ENCODE peak calls at places on chromosome 12, in eight cellular contexts. One of them, this sample, is unnamed.
A peak's percentile ranks its signal among the peaks of the same experiment; 100 is the strongest.

GRCh38 chr12:111438501-111438900 is 32.8 kb downstream of the SH2B3 start:
- DNase-seq in PC-3: peak; percentile 23
- DNase-seq in fibroblast of lung: peak; percentile 25
- DNase-seq in CD8-positive, alpha-beta memory T cell: peak; percentile 79
- DNase-seq in HCT116: no peak
- DNase-seq in Peyer's patch: no peak
- DNase-seq in IMR-90: peak; percentile 51
- DNase-seq in brain microvascular endothelial cell: peak; percentile 68
- DNase-seq in this sample: no peak

GRCh38 chr12:19431407-19432308 is 7.6 kb upstream of the AEBP2 start:
- DNase-seq in IMR-90: peak; percentile 88
- DNase-seq in HCT116: no peak
- DNase-seq in PC-3: peak; percentile 21
- DNase-seq in brain microvascular endothelial cell: peak; percentile 71
- DNase-seq in Peyer's patch: no peak
- DNase-seq in CD8-positive, alpha-beta memory T cell: no peak
- DNase-seq in fibroblast of lung: peak; percentile 70
- DNase-seq in this sample: peak; percentile 73

GRCh38 chr12:88579572-88579940 is 715 bp downstream of the KITLG start:
- DNase-seq in HCT116: no peak
- DNase-seq in PC-3: peak; percentile 49
- DNase-seq in IMR-90: no peak
- DNase-seq in fibroblast of lung: no peak
- DNase-seq in CD8-positive, alpha-beta memory T cell: no peak
- DNase-seq in Peyer's patch: peak; percentile 72
- DNase-seq in brain microvascular endothelial cell: peak; percentile 13
- DNase-seq in this sample: no peak

GRCh38 chr12:115396567-115396966 is 712.6 kb upstream of the TBX3 start:
- DNase-seq in fibroblast of lung: no peak
- DNase-seq in PC-3: no peak
- DNase-seq in brain microvascular endothelial cell: no peak
- DNase-seq in IMR-90: no peak
- DNase-seq in CD8-positive, alpha-beta memory T cell: no peak
- DNase-seq in HCT116: no peak
- DNase-seq in Peyer's patch: no peak
- DNase-seq in this sample: no peak

GRCh38 chr12:117968826-117969659 is at the start of gene KSR2:
- DNase-seq in IMR-90: no peak
- DNase-seq in HCT116: peak; percentile 81
- DNase-seq in PC-3: peak; percentile 92
- DNase-seq in fibroblast of lung: no peak
- DNase-seq in brain microvascular endothelial cell: peak; percentile 9
- DNase-seq in CD8-positive, alpha-beta memory T cell: no peak
- DNase-seq in Peyer's patch: peak; percentile 81
- DNase-seq in this sample: no peak

GRCh38 chr12:54227376-54227775 is 38.6 kb upstream of the SMUG1 start:
- DNase-seq in CD8-positive, alpha-beta memory T cell: no peak
- DNase-seq in IMR-90: no peak
- DNase-seq in HCT116: no peak
- DNase-seq in PC-3: no peak
- DNase-seq in fibroblast of lung: no peak
- DNase-seq in brain microvascular endothelial cell: no peak
- DNase-seq in Peyer's patch: no peak
- DNase-seq in this sample: no peak

GRCh38 chr12:130338794-130339601 is 1.3 kb downstream of the PIWIL1 start:
- DNase-seq in fibroblast of lung: no peak
- DNase-seq in brain microvascular endothelial cell: no peak
- DNase-seq in IMR-90: no peak
- DNase-seq in HCT116: no peak
- DNase-seq in PC-3: no peak
- DNase-seq in CD8-positive, alpha-beta memory T cell: no peak
- DNase-seq in Peyer's patch: no peak
- DNase-seq in this sample: no peak

GRCh38 chr12:9651265-9651729 is 18.2 kb upstream of the CLEC2D start:
- DNase-seq in Peyer's patch: no peak
- DNase-seq in CD8-positive, alpha-beta memory T cell: peak; percentile 56
- DNase-seq in fibroblast of lung: peak; percentile 33
- DNase-seq in brain microvascular endothelial cell: peak; percentile 43
- DNase-seq in HCT116: no peak
- DNase-seq in IMR-90: peak; percentile 67
- DNase-seq in PC-3: peak; percentile 31
- DNase-seq in this sample: peak; percentile 70

DNA sequence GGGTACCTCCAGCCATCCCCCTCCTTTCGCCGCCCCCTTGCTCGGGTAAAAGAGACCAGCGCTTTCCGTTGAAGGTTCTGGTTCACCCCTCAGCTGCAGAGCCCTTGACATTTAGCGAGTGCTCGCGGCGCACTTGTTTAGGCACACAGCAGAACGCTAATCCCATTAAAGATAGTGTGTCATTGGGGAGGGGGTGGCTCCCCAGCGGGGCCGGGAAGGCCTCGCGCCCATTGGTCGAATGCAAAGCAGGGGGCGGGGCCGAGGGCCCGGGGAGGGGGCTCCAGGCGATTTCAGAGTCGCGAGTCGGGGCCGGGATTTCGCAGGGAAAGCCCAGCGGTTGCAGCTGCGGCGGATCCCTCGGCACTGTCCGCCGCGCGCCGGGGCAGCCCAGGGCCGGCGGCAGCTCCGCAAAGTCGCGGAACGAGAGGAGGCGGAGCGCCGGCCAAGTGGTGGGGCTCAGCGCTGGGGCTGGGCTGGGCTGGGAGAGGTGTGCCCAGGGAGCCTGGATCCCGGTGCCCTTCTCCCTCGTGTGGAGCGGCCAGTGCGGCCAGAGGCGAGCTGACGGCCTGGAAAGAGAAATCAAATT is 122.9 kb downstream of the TSPAN9 start:
- DNase-seq in CD8-positive, alpha-beta memory T cell: no peak
- DNase-seq in fibroblast of lung: peak; percentile 50
- DNase-seq in HCT116: no peak
- DNase-seq in IMR-90: peak; percentile 65
- DNase-seq in PC-3: peak; percentile 30
- DNase-seq in Peyer's patch: peak; percentile 55
- DNase-seq in brain microvascular endothelial cell: peak; percentile 43
- DNase-seq in this sample: no peak
- H3K4me3 ChIP-seq in CD8-positive, alpha-beta memory T cell: no peak overlapping the region
- H3K4me3 ChIP-seq in fibroblast of lung: peak overlapping the region; percentile 52
- H3K4me3 ChIP-seq in HCT116: no peak overlapping the region
- H3K4me3 ChIP-seq in IMR-90: peak overlapping the region; percentile 51
- H3K4me3 ChIP-seq in PC-3: peak overlapping the region; percentile 70
- H3K4me3 ChIP-seq in Peyer's patch: peak overlapping the region; percentile 55
- H3K4me3 ChIP-seq in brain microvascular endothelial cell: peak overlapping the region; percentile 57
- H3K4me3 ChIP-seq in this sample: peak overlapping the region; percentile 47

GRCh38 chr12:12518919-12519318 is 43.7 kb downstream of the DUSP16 start:
- DNase-seq in IMR-90: peak; percentile 57
- DNase-seq in CD8-positive, alpha-beta memory T cell: no peak
- DNase-seq in HCT116: no peak
- DNase-seq in Peyer's patch: no peak
- DNase-seq in PC-3: no peak
- DNase-seq in fibroblast of lung: peak; percentile 17
- DNase-seq in brain microvascular endothelial cell: no peak
- DNase-seq in this sample: no peak
- H3K36me3 ChIP-seq in IMR-90: peaks cover 3% of the 10 kb centered on the region
- H3K36me3 ChIP-seq in CD8-positive, alpha-beta memory T cell: peaks cover 6% of the 10 kb centered on the region
- H3K36me3 ChIP-seq in HCT116: no peaks in the 10 kb centered on the region
- H3K36me3 ChIP-seq in Peyer's patch: peaks cover 9% of the 10 kb centered on the region
- H3K36me3 ChIP-seq in PC-3: no peaks in the 10 kb centered on the region
- H3K36me3 ChIP-seq in fibroblast of lung: no peaks in the 10 kb centered on the region
- H3K36me3 ChIP-seq in brain microvascular endothelial cell: no peaks in the 10 kb centered on the region
- H3K36me3 ChIP-seq in this sample: no peaks in the 10 kb centered on the region

GRCh38 chr12:68356060-68356748 is 24.0 kb upstream of the MDM1 start:
- DNase-seq in PC-3: no peak
- DNase-seq in Peyer's patch: no peak
- DNase-seq in IMR-90: no peak
- DNase-seq in brain microvascular endothelial cell: no peak
- DNase-seq in fibroblast of lung: no peak
- DNase-seq in HCT116: no peak
- DNase-seq in CD8-positive, alpha-beta memory T cell: no peak
- DNase-seq in this sample: no peak

GRCh38 chr12:68359669-68360068 is 27.5 kb upstream of the MDM1 start:
- DNase-seq in PC-3: no peak
- DNase-seq in HCT116: no peak
- DNase-seq in fibroblast of lung: no peak
- DNase-seq in brain microvascular endothelial cell: no peak
- DNase-seq in Peyer's patch: no peak
- DNase-seq in CD8-positive, alpha-beta memory T cell: no peak
- DNase-seq in IMR-90: no peak
- DNase-seq in this sample: no peak

GRCh38 chr12:68361953-68362352 is 29.8 kb upstream of the MDM1 start:
- DNase-seq in CD8-positive, alpha-beta memory T cell: no peak
- DNase-seq in PC-3: no peak
- DNase-seq in brain microvascular endothelial cell: no peak
- DNase-seq in fibroblast of lung: no peak
- DNase-seq in IMR-90: no peak
- DNase-seq in HCT116: no peak
- DNase-seq in Peyer's patch: no peak
- DNase-seq in this sample: no peak

DNA sequence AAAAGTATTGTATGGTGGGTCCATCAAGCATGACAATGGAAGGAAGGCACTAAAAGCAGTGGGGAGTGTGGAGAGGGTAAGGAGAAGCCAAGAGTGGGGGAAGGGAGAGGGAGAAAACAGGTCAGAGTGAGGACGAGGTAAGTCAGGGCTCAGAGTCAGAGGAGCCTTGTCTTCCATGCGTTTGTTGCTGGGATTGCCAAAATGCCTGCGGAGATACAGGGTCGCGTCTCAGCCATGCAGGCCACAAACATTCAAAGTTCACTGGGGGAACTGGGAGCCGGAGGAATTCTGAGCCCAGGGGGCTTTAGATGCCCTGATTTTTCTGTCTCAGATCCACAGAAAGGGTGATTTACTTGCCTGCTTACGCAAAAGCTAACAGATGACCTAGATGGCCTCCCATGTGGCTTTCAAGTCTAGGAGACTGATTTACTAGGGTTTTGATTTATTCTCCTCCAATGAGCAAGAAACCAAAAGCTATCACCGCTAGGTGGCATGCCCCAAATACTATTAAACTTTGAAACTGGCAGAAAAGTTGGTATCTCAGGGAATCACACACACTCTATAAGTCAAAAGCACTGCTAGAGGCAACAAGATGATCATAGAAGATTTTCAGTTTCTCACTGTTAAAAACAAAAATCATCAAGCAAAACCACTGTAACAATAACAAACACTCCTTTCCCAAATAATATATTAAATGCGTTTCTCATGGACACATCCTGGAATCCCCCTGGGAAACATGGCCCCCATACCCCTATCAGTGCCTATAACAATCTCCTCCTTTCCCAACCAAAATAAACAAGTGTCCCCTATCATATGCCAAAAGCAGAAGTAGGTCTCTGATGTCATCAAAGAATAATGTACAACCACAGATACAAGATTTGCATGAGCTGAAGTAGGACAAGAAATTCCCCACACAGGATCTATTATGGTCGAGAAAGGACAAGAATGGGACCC is 26.6 kb upstream of the MDM1 start:
- DNase-seq in brain microvascular endothelial cell: peak; percentile 81
- DNase-seq in fibroblast of lung: peak; percentile 84
- DNase-seq in CD8-positive, alpha-beta memory T cell: peak; percentile 71
- DNase-seq in Peyer's patch: no peak
- DNase-seq in IMR-90: peak; percentile 82
- DNase-seq in HCT116: peak; percentile 50
- DNase-seq in PC-3: peak; percentile 84
- DNase-seq in this sample: peak; percentile 32
- H3K4me3 ChIP-seq in brain microvascular endothelial cell: no peak overlapping the region
- H3K4me3 ChIP-seq in fibroblast of lung: no peak overlapping the region
- H3K4me3 ChIP-seq in CD8-positive, alpha-beta memory T cell: no peak overlapping the region
- H3K4me3 ChIP-seq in Peyer's patch: no peak overlapping the region
- H3K4me3 ChIP-seq in IMR-90: no peak overlapping the region
- H3K4me3 ChIP-seq in HCT116: no peak overlapping the region
- H3K4me3 ChIP-seq in PC-3: no peak overlapping the region
- H3K4me3 ChIP-seq in this sample: no peak overlapping the region

GRCh38 chr12:121520586-121521086 is 60.2 kb downstream of the KDM2B start:
- DNase-seq in CD8-positive, alpha-beta memory T cell: no peak
- DNase-seq in HCT116: no peak
- DNase-seq in Peyer's patch: no peak
- DNase-seq in fibroblast of lung: no peak
- DNase-seq in brain microvascular endothelial cell: no peak
- DNase-seq in PC-3: no peak
- DNase-seq in IMR-90: no peak
- DNase-seq in this sample: no peak
- H3K36me3 ChIP-seq in CD8-positive, alpha-beta memory T cell: no peaks in the 10 kb centered on the region
- H3K36me3 ChIP-seq in HCT116: no peaks in the 10 kb centered on the region
- H3K36me3 ChIP-seq in Peyer's patch: no peaks in the 10 kb centered on the region
- H3K36me3 ChIP-seq in fibroblast of lung: peaks cover 3% of the 10 kb centered on the region
- H3K36me3 ChIP-seq in brain microvascular endothelial cell: no peaks in the 10 kb centered on the region
- H3K36me3 ChIP-seq in PC-3: peaks cover 6% of the 10 kb centered on the region
- H3K36me3 ChIP-seq in IMR-90: peaks cover 25% of the 10 kb centered on the region
- H3K36me3 ChIP-seq in this sample: peaks cover 3% of the 10 kb centered on the region

This sample was measured in BJ.